ENCODE peak calls at places on chromosomes 5 and 9, in nine cellular contexts. One of them, this sample, is unnamed.

GRCh38 chr5:65209341-65209740 is 272.4 kb downstream of the ADAMTS6 start:
- DNase-seq in neural crest cell: no peak
- DNase-seq in HT-29: no peak
- DNase-seq in EH: peak; percentile 94
- DNase-seq in GM04504: peak; percentile 79
- DNase-seq in AG09309: peak; percentile 88
- DNase-seq in KG1: no peak
- DNase-seq in activated CD4-positive, CD25-positive, alpha-beta regulatory T cell: no peak
- DNase-seq in left ventricle myocardium superior: no peak
- DNase-seq in this sample: peak; percentile 92

GRCh38 chr5:56066931-56067450 is 72.2 kb upstream of the IL6ST start:
- DNase-seq in KG1: no peak
- DNase-seq in HT-29: no peak
- DNase-seq in left ventricle myocardium superior: no peak
- DNase-seq in AG09309: no peak
- DNase-seq in EH: no peak
- DNase-seq in neural crest cell: no peak
- DNase-seq in GM04504: no peak
- DNase-seq in activated CD4-positive, CD25-positive, alpha-beta regulatory T cell: no peak
- DNase-seq in this sample: no peak

GRCh38 chr9:120980951-120981350 is 54.4 kb upstream of the TRAF1 start:
- DNase-seq in AG09309: no peak
- DNase-seq in left ventricle myocardium superior: no peak
- DNase-seq in EH: no peak
- DNase-seq in GM04504: no peak
- DNase-seq in activated CD4-positive, CD25-positive, alpha-beta regulatory T cell: no peak
- DNase-seq in KG1: no peak
- DNase-seq in HT-29: no peak
- DNase-seq in neural crest cell: no peak
- DNase-seq in this sample: no peak

GRCh38 chr9:131585375-131585774 is 40.1 kb downstream of the PRRT1B start:
- DNase-seq in GM04504: no peak
- DNase-seq in KG1: peak; percentile 60
- DNase-seq in left ventricle myocardium superior: no peak
- DNase-seq in activated CD4-positive, CD25-positive, alpha-beta regulatory T cell: no peak
- DNase-seq in HT-29: no peak
- DNase-seq in neural crest cell: no peak
- DNase-seq in EH: peak; percentile 44
- DNase-seq in AG09309: no peak
- DNase-seq in this sample: peak; percentile 33

GRCh38 chr9:123318961-123319421 is 37.0 kb upstream of the CRB2 start:
- DNase-seq in GM04504: no peak
- DNase-seq in neural crest cell: no peak
- DNase-seq in activated CD4-positive, CD25-positive, alpha-beta regulatory T cell: no peak
- DNase-seq in HT-29: no peak
- DNase-seq in left ventricle myocardium superior: peak; percentile 46
- DNase-seq in KG1: no peak
- DNase-seq in AG09309: no peak
- DNase-seq in EH: no peak
- DNase-seq in this sample: no peak

GRCh38 chr9:133533878-133534277 is 626 bp upstream of the ADAMTSL2 start:
- DNase-seq in neural crest cell: no peak
- DNase-seq in GM04504: peak; percentile 8
- DNase-seq in HT-29: no peak
- DNase-seq in KG1: no peak
- DNase-seq in EH: no peak
- DNase-seq in left ventricle myocardium superior: no peak
- DNase-seq in activated CD4-positive, CD25-positive, alpha-beta regulatory T cell: no peak
- DNase-seq in AG09309: no peak
- DNase-seq in this sample: no peak

GRCh38 chr5:7181841-7182240 is 214.1 kb upstream of the ADCY2 start:
- DNase-seq in neural crest cell: no peak
- DNase-seq in EH: no peak
- DNase-seq in left ventricle myocardium superior: no peak
- DNase-seq in HT-29: peak; percentile 42
- DNase-seq in KG1: no peak
- DNase-seq in AG09309: no peak
- DNase-seq in activated CD4-positive, CD25-positive, alpha-beta regulatory T cell: no peak
- DNase-seq in GM04504: no peak
- DNase-seq in this sample: no peak

GRCh38 chr5:118989816-118990215 is 1.5 kb upstream of the DTWD2 start:
- DNase-seq in GM04504: no peak
- DNase-seq in KG1: no peak
- DNase-seq in left ventricle myocardium superior: no peak
- DNase-seq in AG09309: no peak
- DNase-seq in HT-29: no peak
- DNase-seq in EH: no peak
- DNase-seq in neural crest cell: no peak
- DNase-seq in activated CD4-positive, CD25-positive, alpha-beta regulatory T cell: no peak
- DNase-seq in this sample: no peak

GRCh38 chr9:93295031-93295430 is 111.1 kb downstream of the WNK2 start:
- DNase-seq in EH: no peak
- DNase-seq in activated CD4-positive, CD25-positive, alpha-beta regulatory T cell: no peak
- DNase-seq in GM04504: no peak
- DNase-seq in HT-29: peak; percentile 21
- DNase-seq in left ventricle myocardium superior: peak; percentile 56
- DNase-seq in AG09309: no peak
- DNase-seq in KG1: no peak
- DNase-seq in neural crest cell: no peak
- DNase-seq in this sample: no peak

GRCh38 chr9:137582286-137582860 is 3.6 kb upstream of the DPH7 start:
- DNase-seq in EH: peak; percentile 18
- DNase-seq in AG09309: no peak
- DNase-seq in KG1: no peak
- DNase-seq in neural crest cell: no peak
- DNase-seq in left ventricle myocardium superior: no peak
- DNase-seq in HT-29: no peak
- DNase-seq in activated CD4-positive, CD25-positive, alpha-beta regulatory T cell: no peak
- DNase-seq in GM04504: no peak
- DNase-seq in this sample: peak; percentile 12

GRCh38 chr9:88826181-88826580 is 165.1 kb upstream of the S1PR3 start:
- DNase-seq in EH: peak; percentile 39
- DNase-seq in HT-29: no peak
- DNase-seq in GM04504: no peak
- DNase-seq in KG1: no peak
- DNase-seq in AG09309: no peak
- DNase-seq in neural crest cell: no peak
- DNase-seq in left ventricle myocardium superior: no peak
- DNase-seq in activated CD4-positive, CD25-positive, alpha-beta regulatory T cell: no peak
- DNase-seq in this sample: no peak

GRCh38 chr5:172564883-172565282 is 76.2 kb upstream of the NEURL1B start:
- DNase-seq in left ventricle myocardium superior: no peak
- DNase-seq in KG1: no peak
- DNase-seq in AG09309: no peak
- DNase-seq in EH: no peak
- DNase-seq in GM04504: no peak
- DNase-seq in HT-29: no peak
- DNase-seq in neural crest cell: no peak
- DNase-seq in activated CD4-positive, CD25-positive, alpha-beta regulatory T cell: no peak
- DNase-seq in this sample: no peak

GRCh38 chr9:2469681-2470141 is 151.9 kb upstream of the VLDLR start:
- DNase-seq in activated CD4-positive, CD25-positive, alpha-beta regulatory T cell: no peak
- DNase-seq in AG09309: no peak
- DNase-seq in left ventricle myocardium superior: peak; percentile 59
- DNase-seq in neural crest cell: peak; percentile 2
- DNase-seq in HT-29: peak; percentile 45
- DNase-seq in KG1: no peak
- DNase-seq in GM04504: peak; percentile 7
- DNase-seq in EH: peak; percentile 52
- DNase-seq in this sample: peak; percentile 55

GRCh38 chr5:150067405-150067960 is 18.9 kb downstream of the CSF1R start:
- DNase-seq in KG1: no peak
- DNase-seq in AG09309: no peak
- DNase-seq in activated CD4-positive, CD25-positive, alpha-beta regulatory T cell: no peak
- DNase-seq in HT-29: no peak
- DNase-seq in GM04504: no peak
- DNase-seq in EH: no peak
- DNase-seq in left ventricle myocardium superior: no peak
- DNase-seq in neural crest cell: no peak
- DNase-seq in this sample: no peak

GRCh38 chr9:133483611-133484010 is 4.7 kb upstream of the SLC2A6 start:
- DNase-seq in EH: no peak
- DNase-seq in AG09309: no peak
- DNase-seq in left ventricle myocardium superior: peak; percentile 10
- DNase-seq in HT-29: no peak
- DNase-seq in KG1: no peak
- DNase-seq in GM04504: no peak
- DNase-seq in neural crest cell: no peak
- DNase-seq in activated CD4-positive, CD25-positive, alpha-beta regulatory T cell: no peak
- DNase-seq in this sample: no peak

GRCh38 chr9:134171316-134172197 is 7.2 kb upstream of the RNU6ATAC start:
- DNase-seq in EH: peak; percentile 92
- DNase-seq in HT-29: no peak
- DNase-seq in activated CD4-positive, CD25-positive, alpha-beta regulatory T cell: no peak
- DNase-seq in GM04504: peak; percentile 71
- DNase-seq in AG09309: peak; percentile 45
- DNase-seq in left ventricle myocardium superior: no peak
- DNase-seq in KG1: no peak
- DNase-seq in neural crest cell: no peak
- DNase-seq in this sample: peak; percentile 93

GRCh38 chr9:94937214-94937903 is 210.9 kb downstream of the AOPEP start:
- DNase-seq in KG1: no peak
- DNase-seq in GM04504: peak; percentile 71
- DNase-seq in AG09309: no peak
- DNase-seq in EH: peak; percentile 94
- DNase-seq in HT-29: no peak
- DNase-seq in activated CD4-positive, CD25-positive, alpha-beta regulatory T cell: no peak
- DNase-seq in neural crest cell: no peak
- DNase-seq in left ventricle myocardium superior: no peak
- DNase-seq in this sample: peak; percentile 91

GRCh38 chr5:135600971-135601381 is 22.2 kb upstream of the CXCL14 start:
- DNase-seq in KG1: no peak
- DNase-seq in activated CD4-positive, CD25-positive, alpha-beta regulatory T cell: no peak
- DNase-seq in AG09309: no peak
- DNase-seq in GM04504: no peak
- DNase-seq in neural crest cell: no peak
- DNase-seq in HT-29: no peak
- DNase-seq in left ventricle myocardium superior: no peak
- DNase-seq in EH: no peak
- DNase-seq in this sample: no peak

This sample was measured in M059J.